ENCODE peak calls at places on chromosome 11, in five cellular contexts. Z, X, I, W and S are unnamed samples.

GRCh38 chr11:73396251-73396930 is 20.2 kb downstream of the RELT start:
- DNase-seq in I (no peak), Z (no peak), W (no peak), X (no peak), S (no peak)

GRCh38 chr11:115348404-115348803 is 155.8 kb downstream of the CADM1 start:
- DNase-seq in Z (no peak), W (no peak), X (no peak), I (no peak), S (no peak)

GRCh38 chr11:47858169-47858543 is 10.0 kb upstream of the NUP160 start:
- DNase-seq in Z (peak; percentile 53), I (peak; percentile 43), X (no peak), W (no peak), S (no peak)

GRCh38 chr11:65506316-65506769 is 7.5 kb downstream of the MALAT1 start:
- DNase-seq in I (no peak), Z (no peak), W (no peak), X (no peak), S (no peak)

GRCh38 chr11:77126861-77127673 is 979 bp upstream of the MYO7A start:
- DNase-seq in W (peak; percentile 89), X (peak; percentile 38), Z (no peak), I (no peak), S (peak; percentile 46)

GRCh38 chr11:27201454-27202302 is 161.1 kb downstream of the BBOX1 start:
- DNase-seq in I (peak; percentile 85), X (peak; percentile 74), Z (peak; percentile 89), W (no peak), S (peak; percentile 87)

GRCh38 chr11:830295-831131 is 2.2 kb upstream of the CD151 start:
- DNase-seq in X (peak; percentile 81), W (no peak), Z (peak; percentile 47), I (no peak), S (no peak)

GRCh38 chr11:8149726-8150125 is 19.1 kb downstream of the RIC3 start:
- DNase-seq in I (no peak), X (no peak), W (no peak), Z (no peak), S (no peak)

GRCh38 chr11:111918390-111919256 is at the start of gene C11orf52:
- DNase-seq in W (peak; percentile 69), I (no peak), X (no peak), Z (no peak), S (no peak)

GRCh38 chr11:10097615-10098014 is 196.4 kb downstream of the SBF2 start:
- DNase-seq in I (no peak), W (no peak), X (no peak), Z (no peak), S (no peak)

GRCh38 chr11:44235765-44236201 is 74.2 kb downstream of the ALX4 start:
- DNase-seq in X (no peak), I (no peak), W (no peak), Z (no peak), S (no peak)

GRCh38 chr11:83191491-83191890 is 2.0 kb upstream of the ANKRD42 start:
- DNase-seq in X (no peak), I (no peak), W (no peak), Z (no peak), S (no peak)

GRCh38 chr11:30586251-30587144 is at the start of gene MPPED2:
- DNase-seq in X (peak; percentile 14), Z (no peak), I (no peak), W (peak; percentile 88), S (peak; percentile 70)

GRCh38 chr11:32792948-32793475 is 1.4 kb downstream of the CCDC73 start:
- DNase-seq in X (peak; percentile 36), I (peak; percentile 1), Z (no peak), W (peak; percentile 80), S (peak; percentile 31)

GRCh38 chr11:68542617-68543016 is 82.1 kb downstream of the PPP6R3 start:
- DNase-seq in I (peak; percentile 82), W (no peak), X (no peak), Z (peak; percentile 88), S (no peak)

GRCh38 chr11:112529071-112529470 is 268.4 kb upstream of the PLET1 start:
- DNase-seq in X (no peak), W (no peak), Z (no peak), I (no peak), S (no peak)

GRCh38 chr11:128235446-128235845 is 351.9 kb downstream of the ETS1 start:
- DNase-seq in X (no peak), W (no peak), I (no peak), Z (no peak), S (no peak)

GRCh38 chr11:587978-588380 is 11.7 kb downstream of the PHRF1 start:
- DNase-seq in W (no peak), Z (peak; percentile 55), X (no peak), I (no peak), S (no peak)

GRCh38 chr11:131749100-131749499 is 378.7 kb downstream of the NTM start:
- DNase-seq in W (no peak), I (peak; percentile 87), Z (peak; percentile 76), X (no peak), S (no peak)

GRCh38 chr11:10459029-10459970 is 4.2 kb downstream of the AMPD3 start:
- DNase-seq in I (no peak), Z (no peak), W (peak; percentile 44), X (no peak), S (no peak)

GRCh38 chr11:12667646-12668045 is 6.6 kb upstream of the TEAD1 start:
- DNase-seq in X (no peak), I (no peak), W (no peak), Z (no peak), S (no peak)

GRCh38 chr11:12094872-12095800 is 15.3 kb upstream of the MICAL2 start:
- DNase-seq in Z (no peak), X (no peak), W (no peak), I (no peak), S (no peak)

GRCh38 chr11:3947084-3947483 is 91.6 kb downstream of the STIM1 start:
- DNase-seq in Z (peak; percentile 2), W (no peak), X (no peak), I (no peak), S (no peak)

GRCh38 chr11:83036701-83037100 is 35.0 kb downstream of the RAB30 start:
- DNase-seq in W (no peak), X (no peak), Z (no peak), I (no peak), S (no peak)

GRCh38 chr11:119335655-119336543 is 1.6 kb downstream of the RNF26 start:
- DNase-seq in W (no peak), Z (no peak), X (no peak), I (no peak), S (no peak)

GRCh38 chr11:66479741-66480115 is 506 bp upstream of the DPP3 start:
- DNase-seq in I (no peak), X (no peak), W (no peak), Z (no peak), S (peak; percentile 44)

GRCh38 chr11:79087238-79087956 is 353.4 kb downstream of the TENM4 start:
- DNase-seq in W (no peak), X (no peak), I (peak; percentile 34), Z (peak; percentile 55), S (no peak)

GRCh38 chr11:123451183-123451907 is 21.3 kb downstream of the GRAMD1B start:
- DNase-seq in W (no peak), Z (no peak), I (no peak), X (no peak), S (no peak)

GRCh38 chr11:123454060-123454651 is 24.1 kb downstream of the GRAMD1B start:
- DNase-seq in I (peak; percentile 53), W (no peak), Z (peak; percentile 84), X (peak; percentile 46), S (no peak)

GRCh38 chr11:123454796-123455195 is 24.7 kb downstream of the GRAMD1B start:
- DNase-seq in X (no peak), W (no peak), Z (no peak), I (no peak), S (no peak)

GRCh38 chr11:123450593-123450992 is 20.5 kb downstream of the GRAMD1B start:
- DNase-seq in W (no peak), X (no peak), I (no peak), Z (no peak), S (no peak)

DNA sequence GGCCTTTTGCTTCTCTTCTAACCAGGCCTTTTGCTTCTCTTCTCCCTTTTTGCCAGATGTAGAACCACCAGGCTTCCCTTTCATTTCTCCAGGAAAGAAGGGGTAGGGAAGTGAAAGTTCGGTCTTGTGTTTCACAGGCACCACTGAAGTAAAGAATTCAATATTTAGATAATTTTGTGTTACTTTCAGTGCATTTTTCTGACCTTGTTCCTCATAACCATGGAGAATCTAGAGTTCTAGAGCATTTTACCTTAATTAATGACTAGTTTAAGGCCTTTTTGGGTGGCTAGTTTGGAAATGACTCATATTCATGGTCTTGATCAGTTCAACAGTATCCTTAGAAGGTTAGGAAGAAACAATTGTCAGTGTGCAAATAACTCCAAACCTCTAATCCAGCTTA is 22.7 kb downstream of the GRAMD1B start:
- DNase-seq in W (no peak), I (no peak), X (no peak), Z (no peak), S (no peak)
- TF ChIP-seq CTCF in W (no peak), I (no peak), X (no peak), Z (no peak), S (no peak)

GRCh38 chr11:69828276-69828970 is 9.2 kb upstream of the FGF3 start:
- DNase-seq in I (no peak), Z (no peak), X (no peak), W (no peak), S (no peak)
- TF ChIP-seq CTCF in I (no peak), Z (no peak), X (no peak), W (no peak), S (no peak)

DNA sequence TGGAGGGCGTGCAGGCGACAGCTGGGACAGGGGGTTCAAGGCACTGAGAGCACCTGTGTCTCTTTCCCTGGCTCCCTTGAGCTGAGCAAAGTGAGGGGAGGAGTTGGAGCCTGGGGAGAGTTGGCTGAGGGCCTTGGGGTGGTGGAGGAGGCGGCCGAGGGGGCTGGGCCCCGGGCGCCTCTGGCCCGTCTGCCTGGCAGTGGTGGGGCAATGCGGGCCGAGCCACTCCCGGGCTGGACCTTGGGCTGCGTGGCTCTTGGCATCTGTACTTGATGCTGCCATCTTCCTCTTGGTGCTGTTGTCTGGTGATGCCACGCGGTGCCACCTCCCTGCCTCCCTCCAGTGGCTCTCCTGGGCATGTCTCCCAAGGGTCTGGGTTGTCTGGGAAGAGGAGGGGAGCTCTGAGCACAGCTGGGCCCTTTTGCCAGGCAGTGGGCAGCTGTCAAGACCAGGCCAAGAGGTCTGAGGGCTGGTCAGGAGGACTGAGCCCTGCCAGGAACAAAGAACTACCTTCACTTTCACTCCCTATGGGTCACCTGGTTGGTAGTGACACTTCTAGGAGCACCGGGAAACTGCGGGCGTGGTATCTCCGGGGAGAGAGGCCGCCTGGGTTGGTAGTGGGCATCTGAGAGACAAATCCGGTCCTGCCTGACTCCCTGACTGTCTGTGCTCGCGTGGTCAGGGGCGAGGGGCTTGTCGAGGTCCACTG is 1.3 kb downstream of the GRIK4 start:
- DNase-seq in X (no peak), W (no peak), Z (no peak), I (no peak), S (no peak)
- TF ChIP-seq CTCF in X (peak; percentile 46), W (peak; percentile 4), Z (peak; percentile 27), I (peak; percentile 23), S (no peak)

GRCh38 chr11:70144262-70144661 is 58.8 kb upstream of the FADD start:
- DNase-seq in W (no peak), Z (no peak), I (no peak), X (no peak), S (no peak)

GRCh38 chr11:70140859-70141489 is 62.1 kb upstream of the FADD start:
- DNase-seq in I (no peak), X (no peak), W (no peak), Z (no peak), S (no peak)

GRCh38 chr11:70139785-70140410 is 61.8 kb downstream of the ANO1 start:
- DNase-seq in X (no peak), W (no peak), I (no peak), Z (no peak), S (no peak)

GRCh38 chr11:70141490-70142014 is 61.5 kb upstream of the FADD start:
- DNase-seq in X (peak; percentile 40), I (no peak), W (no peak), Z (no peak), S (no peak)

GRCh38 chr11:70142171-70142875 is 60.8 kb upstream of the FADD start:
- DNase-seq in I (no peak), X (peak; percentile 43), W (no peak), Z (no peak), S (no peak)
- TF ChIP-seq CTCF in I (no peak), X (no peak), W (no peak), Z (no peak), S (no peak)